ENCODE peak calls at places on chromosomes 1 and 21, in six cellular contexts. One of them, this sample, is unnamed.

GRCh38 chr1:2176615-2177014 is 18.0 kb downstream of the FAAP20 start:
- DNase-seq in T-cell: no peak
- DNase-seq in NCI-H1105: no peak
- DNase-seq in AG10803: no peak
- DNase-seq in T1000: no peak
- DNase-seq in SK-MEL-5: no peak
- DNase-seq in this sample: no peak

GRCh38 chr1:45953934-45954333 is 150.5 kb downstream of the MAST2 start:
- DNase-seq in T-cell: no peak
- DNase-seq in NCI-H1105: no peak
- DNase-seq in AG10803: peak
- DNase-seq in T1000: no peak
- DNase-seq in SK-MEL-5: no peak
- DNase-seq in this sample: no peak

GRCh38 chr1:182185822-182186756 is 124.6 kb upstream of the ZNF648 start:
- DNase-seq in T-cell: no peak
- DNase-seq in NCI-H1105: no peak
- DNase-seq in AG10803: peak
- DNase-seq in T1000: peak
- DNase-seq in SK-MEL-5: peak
- DNase-seq in this sample: no peak

GRCh38 chr21:27779604-27780003 is 812.7 kb upstream of the ADAMTS5 start:
- DNase-seq in T-cell: no peak
- DNase-seq in NCI-H1105: no peak
- DNase-seq in AG10803: no peak
- DNase-seq in T1000: no peak
- DNase-seq in SK-MEL-5: no peak
- DNase-seq in this sample: no peak

GRCh38 chr1:226716577-226716976 is 22.5 kb downstream of the ITPKB start:
- DNase-seq in T-cell: no peak
- DNase-seq in NCI-H1105: no peak
- DNase-seq in AG10803: no peak
- DNase-seq in T1000: no peak
- DNase-seq in SK-MEL-5: no peak
- DNase-seq in this sample: no peak

GRCh38 chr1:113978863-113979702 is at the start of gene OLFML3:
- DNase-seq in T-cell: no peak
- DNase-seq in NCI-H1105: peak
- DNase-seq in AG10803: peak
- DNase-seq in T1000: peak
- DNase-seq in SK-MEL-5: peak
- DNase-seq in this sample: peak

GRCh38 chr1:214427871-214428277 is 123.5 kb downstream of the PTPN14 start:
- DNase-seq in T-cell: peak
- DNase-seq in NCI-H1105: no peak
- DNase-seq in AG10803: peak
- DNase-seq in T1000: peak
- DNase-seq in SK-MEL-5: peak
- DNase-seq in this sample: no peak

GRCh38 chr1:54131419-54131818 is 21.4 kb downstream of the CDCP2 start:
- DNase-seq in T-cell: no peak
- DNase-seq in NCI-H1105: no peak
- DNase-seq in AG10803: no peak
- DNase-seq in T1000: no peak
- DNase-seq in SK-MEL-5: no peak
- DNase-seq in this sample: no peak

GRCh38 chr1:73205294-73205973 is 923.1 kb upstream of the NEGR1 start:
- DNase-seq in T-cell: no peak
- DNase-seq in NCI-H1105: no peak
- DNase-seq in AG10803: no peak
- DNase-seq in T1000: no peak
- DNase-seq in SK-MEL-5: peak
- DNase-seq in this sample: no peak

GRCh38 chr1:243475966-243476365 is 220.1 kb downstream of the SDCCAG8 start:
- DNase-seq in T-cell: no peak
- DNase-seq in NCI-H1105: no peak
- DNase-seq in AG10803: peak
- DNase-seq in T1000: no peak
- DNase-seq in SK-MEL-5: peak
- DNase-seq in this sample: no peak

This sample was measured in caudate nucleus.